ENCODE peak calls at places on chromosome 22, in seven cellular contexts. U is fibroblast of lung, L is psoas muscle, D is HepG2, C is cardiac muscle cell, R is PC-3, M is A549. Y is an unnamed sample.

GRCh38 chr22:31661851-31662667 is at the start of gene PISD:
- DNase-seq in U (peak; percentile 92), L (peak; percentile 97), D (peak; percentile 92), C (peak; percentile 96), R (peak; percentile 98), M (peak; percentile 88), Y (peak; percentile 97)

GRCh38 chr22:45481661-45482060 is 21.0 kb upstream of the FBLN1 start:
- DNase-seq in U (no peak), L (no peak), D (no peak), C (no peak), R (no peak), M (no peak), Y (no peak)

GRCh38 chr22:23178512-23179254 is 1.6 kb upstream of the BCR start:
- DNase-seq in U (peak; percentile 56), L (peak; percentile 78), D (no peak), C (peak; percentile 72), R (peak; percentile 68), M (peak; percentile 63), Y (peak; percentile 75)

GRCh38 chr22:36644333-36644757 is 59.2 kb downstream of the CACNG2 start:
- DNase-seq in U (peak; percentile 92), L (no peak), D (peak; percentile 51), C (peak; percentile 96), R (peak; percentile 94), M (peak; percentile 20), Y (no peak)

GRCh38 chr22:37309221-37310074 is 27.1 kb downstream of the CYTH4 start:
- DNase-seq in U (no peak), L (peak; percentile 39), D (no peak), C (no peak), R (no peak), M (no peak), Y (no peak)

GRCh38 chr22:22882033-22882717 is 5.4 kb upstream of the IGLL5 start:
- DNase-seq in U (no peak), L (no peak), D (no peak), C (no peak), R (peak; percentile 15), M (no peak), Y (no peak)

GRCh38 chr22:22318723-22319465 is 74.3 kb downstream of the VPREB1 start:
- DNase-seq in U (no peak), L (no peak), D (no peak), C (no peak), R (no peak), M (no peak), Y (no peak)

GRCh38 chr22:50443202-50443601 is 31.6 kb downstream of the SBF1 start:
- DNase-seq in U (no peak), L (no peak), D (no peak), C (no peak), R (no peak), M (no peak), Y (no peak)

GRCh38 chr22:44821741-44822425 is 69.5 kb downstream of the ARHGAP8 start:
- DNase-seq in U (no peak), L (no peak), D (no peak), C (no peak), R (no peak), M (no peak), Y (no peak)

GRCh38 chr22:21672107-21672629 is 6.4 kb downstream of the PPIL2 start:
- DNase-seq in U (no peak), L (no peak), D (no peak), C (no peak), R (no peak), M (no peak), Y (no peak)

GRCh38 chr22:30868663-30869385 is 99.8 kb downstream of the MORC2 start:
- DNase-seq in U (peak; percentile 35), L (peak; percentile 46), D (no peak), C (no peak), R (no peak), M (no peak), Y (peak; percentile 24)

GRCh38 chr22:49476800-49477400 is 350.8 kb downstream of the BRD1 start:
- DNase-seq in U (no peak), L (no peak), D (no peak), C (no peak), R (no peak), M (no peak), Y (no peak)

GRCh38 chr22:19448076-19448607 is 631 bp upstream of the C22orf39 start:
- DNase-seq in U (peak; percentile 59), L (peak; percentile 67), D (peak; percentile 55), C (peak; percentile 86), R (peak; percentile 20), M (peak; percentile 39), Y (no peak)

GRCh38 chr22:36409911-36410756 is 22.4 kb upstream of the MYH9 start:
- DNase-seq in U (peak; percentile 50), L (peak; percentile 74), D (peak; percentile 97), C (peak; percentile 83), R (peak; percentile 97), M (no peak), Y (peak; percentile 96)

GRCh38 chr22:49568751-49569285 is 258.9 kb downstream of the BRD1 start:
- DNase-seq in U (no peak), L (peak; percentile 23), D (no peak), C (no peak), R (no peak), M (no peak), Y (no peak)

GRCh38 chr22:29784451-29785361 is 17.5 kb downstream of the UQCR10 start:
- DNase-seq in U (peak; percentile 37), L (no peak), D (peak; percentile 38), C (peak; percentile 71), R (no peak), M (no peak), Y (no peak)

GRCh38 chr22:29310863-29311339 is 4.5 kb downstream of the GAS2L1 start:
- DNase-seq in U (peak; percentile 97), L (peak; percentile 97), D (peak; percentile 73), C (peak; percentile 98), R (peak; percentile 89), M (peak; percentile 91), Y (peak; percentile 95)

GRCh38 chr22:17724241-17724640 is 50.0 kb downstream of the BID start:
- DNase-seq in U (peak; percentile 45), L (no peak), D (no peak), C (no peak), R (no peak), M (no peak), Y (no peak)

GRCh38 chr22:26259510-26259909 is 90.2 kb downstream of the SEZ6L start:
- DNase-seq in U (no peak), L (no peak), D (peak; percentile 30), C (peak; percentile 4), R (peak; percentile 20), M (no peak), Y (no peak)

GRCh38 chr22:21866821-21867527 is 471 bp downstream of the MAPK1 start:
- DNase-seq in U (peak; percentile 7), L (no peak), D (no peak), C (no peak), R (peak; percentile 11), M (no peak), Y (peak; percentile 54)

GRCh38 chr22:41915035-41915782 is at the start of gene SHISA8:
- DNase-seq in U (no peak), L (peak; percentile 66), D (no peak), C (peak; percentile 64), R (peak; percentile 43), M (no peak), Y (no peak)
- H3K4me1 ChIP-seq in U (no peaks in the 10 kb centered on the region), L (peaks cover 15% of the 10 kb centered on the region), D (peaks cover 30% of the 10 kb centered on the region), C (peaks cover 9% of the 10 kb centered on the region), R (peaks cover 6% of the 10 kb centered on the region), M (peaks cover 4% of the 10 kb centered on the region), Y (peaks cover 47% of the 10 kb centered on the region)

GRCh38 chr22:33130473-33130872 is 72.3 kb upstream of the SYN3 start:
- DNase-seq in U (no peak), L (no peak), D (peak; percentile 84), C (no peak), R (no peak), M (no peak), Y (no peak)

GRCh38 chr22:33129621-33130020 is 71.4 kb upstream of the SYN3 start:
- DNase-seq in U (no peak), L (no peak), D (no peak), C (no peak), R (no peak), M (no peak), Y (no peak)

GRCh38 chr22:33124471-33124870 is 66.3 kb upstream of the SYN3 start:
- DNase-seq in U (no peak), L (no peak), D (no peak), C (no peak), R (no peak), M (no peak), Y (no peak)

DNA sequence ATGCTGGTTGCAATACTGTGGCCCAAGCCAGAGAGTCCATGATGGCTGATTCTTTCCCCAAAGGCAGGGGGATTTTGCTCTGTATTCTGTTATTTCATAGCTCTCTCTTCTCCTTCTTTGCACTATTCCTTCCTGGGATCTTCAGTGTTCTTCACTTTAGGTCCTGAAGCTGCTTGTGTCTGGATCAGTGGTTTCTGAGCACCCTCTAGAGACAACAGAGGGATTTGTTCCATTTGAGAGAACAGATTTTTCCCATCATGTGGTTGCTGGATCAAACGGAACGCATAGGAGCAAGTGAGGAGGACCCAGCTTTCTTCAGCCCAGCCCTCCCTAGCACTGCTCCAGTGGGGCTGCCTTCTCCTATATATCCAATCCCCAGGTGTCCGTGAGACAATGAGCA is 68.7 kb upstream of the SYN3 start:
- DNase-seq in U (no peak), L (no peak), D (peak; percentile 39), C (no peak), R (no peak), M (no peak), Y (no peak)
- TF ChIP-seq CTCF in U (no peak), L (no peak), D (peak; percentile 73), C (no peak), R (no peak), M (peak; percentile 24), Y (no peak)

GRCh38 chr22:46636221-46637002 is 16.2 kb downstream of the GRAMD4 start:
- DNase-seq in U (no peak), L (peak; percentile 85), D (no peak), C (no peak), R (no peak), M (no peak), Y (no peak)

GRCh38 chr22:46633334-46633890 is 13.2 kb downstream of the GRAMD4 start:
- DNase-seq in U (no peak), L (peak; percentile 45), D (no peak), C (no peak), R (no peak), M (no peak), Y (no peak)

GRCh38 chr22:46635756-46636155 is 15.6 kb downstream of the GRAMD4 start:
- DNase-seq in U (no peak), L (no peak), D (no peak), C (no peak), R (no peak), M (no peak), Y (no peak)

GRCh38 chr22:46632646-46633249 is 12.6 kb downstream of the GRAMD4 start:
- DNase-seq in U (no peak), L (peak; percentile 32), D (no peak), C (no peak), R (no peak), M (no peak), Y (no peak)

GRCh38 chr22:46634011-46634699 is 14.0 kb downstream of the GRAMD4 start:
- DNase-seq in U (no peak), L (no peak), D (no peak), C (no peak), R (no peak), M (no peak), Y (no peak)
- H3K4me1 ChIP-seq in U (no peaks in the 10 kb centered on the region), L (peaks cover 26% of the 10 kb centered on the region), D (peaks cover 52% of the 10 kb centered on the region), C (peaks cover 24% of the 10 kb centered on the region), R (no peaks in the 10 kb centered on the region), M (peaks cover 23% of the 10 kb centered on the region), Y (peaks cover 12% of the 10 kb centered on the region)

GRCh38 chr22:39384750-39385480 is 14.7 kb upstream of the TAB1 start:
- DNase-seq in U (peak; percentile 22), L (no peak), D (peak; percentile 35), C (peak; percentile 35), R (peak; percentile 23), M (peak; percentile 33), Y (no peak)
- TF ChIP-seq CTCF in U (peak; percentile 21), L (peak; percentile 22), D (peak; percentile 69), C (peak; percentile 37), R (peak; percentile 44), M (peak; percentile 15), Y (no peak)